ENCODE peak calls at places on chromosomes 12 and 14, in four cellular contexts. P is psoas muscle, N is tibial artery, X is astrocyte. R is an unnamed sample.

GRCh38 chr12:57845478-57846284 is 848 bp downstream of the CTDSP2 start:
- DNase-seq in N (peak; percentile 93), X (no peak), P (peak; percentile 91), R (no peak)

GRCh38 chr12:124992874-124993567 is 424 bp upstream of the BRI3BP start:
- DNase-seq in X (peak; percentile 29), N (no peak), P (no peak), R (no peak)

GRCh38 chr12:95548539-95549391 is 2.5 kb downstream of the USP44 start:
- DNase-seq in N (peak; percentile 72), P (peak; percentile 71), X (no peak), R (no peak)

GRCh38 chr14:100104523-100105300 is 39.5 kb downstream of the EVL start:
- DNase-seq in X (peak; percentile 46), N (peak; percentile 59), P (no peak), R (no peak)

GRCh38 chr12:42584539-42585174 is 4.9 kb downstream of the PRICKLE1 start:
- DNase-seq in P (no peak), X (no peak), N (no peak), R (no peak)

GRCh38 chr14:102568115-102568614 is 24.3 kb upstream of the RCOR1 start:
- DNase-seq in X (no peak), N (no peak), P (no peak), R (no peak)

GRCh38 chr14:105333613-105334364 is 19.2 kb downstream of the PACS2 start:
- DNase-seq in P (no peak), N (no peak), X (no peak), R (no peak)

GRCh38 chr12:73308747-73309146 is 1036.6 kb downstream of the TRHDE start:
- DNase-seq in X (no peak), N (no peak), P (no peak), R (no peak)

GRCh38 chr12:11724888-11725310 is 75.4 kb downstream of the ETV6 start:
- DNase-seq in N (no peak), X (peak; percentile 86), P (no peak), R (no peak)

GRCh38 chr12:49672351-49673181 is 34.6 kb downstream of the FMNL3 start:
- DNase-seq in X (no peak), N (no peak), P (no peak), R (no peak)

GRCh38 chr12:75360920-75361319 is 26.4 kb downstream of the GLIPR1L1 start:
- DNase-seq in X (no peak), P (no peak), N (no peak), R (no peak)

GRCh38 chr12:23887055-23887835 is 62.2 kb downstream of the SOX5 start:
- DNase-seq in X (peak; percentile 51), P (no peak), N (no peak), R (no peak)

GRCh38 chr14:69993326-69993725 is 114.1 kb downstream of the SMOC1 start:
- DNase-seq in N (no peak), P (no peak), X (no peak), R (no peak)

GRCh38 chr14:33280646-33281045 is 342.0 kb downstream of the NPAS3 start:
- DNase-seq in P (no peak), X (peak; percentile 67), N (no peak), R (no peak)

GRCh38 chr12:62933220-62933870 is 1.6 kb downstream of the PPM1H start:
- DNase-seq in X (no peak), N (no peak), P (peak; percentile 56), R (no peak)

GRCh38 chr12:3252416-3252815 is 175.2 kb downstream of the TSPAN9 start:
- DNase-seq in P (peak; percentile 95), N (peak; percentile 98), X (peak; percentile 10), R (peak; percentile 84)

GRCh38 chr12:116881325-116881866 is at the start of gene HRK:
- DNase-seq in P (no peak), N (no peak), X (no peak), R (no peak)

GRCh38 chr14:51304956-51305355 is 64.9 kb downstream of the TMX1 start:
- DNase-seq in N (no peak), P (no peak), X (peak; percentile 99), R (no peak)

GRCh38 chr12:114286145-114286544 is 119.8 kb downstream of the TBX5 start:
- DNase-seq in P (no peak), X (no peak), N (no peak), R (no peak)

GRCh38 chr12:65668981-65669695 is 155.1 kb upstream of the HMGA2 start:
- DNase-seq in P (no peak), N (no peak), X (no peak), R (no peak)

GRCh38 chr14:32571995-32572866 is 243.1 kb downstream of the AKAP6 start:
- DNase-seq in X (no peak), P (no peak), N (no peak), R (no peak)

GRCh38 chr12:6450091-6450868 is 1.6 kb upstream of the TAPBPL start:
- DNase-seq in P (no peak), X (no peak), N (no peak), R (no peak)

GRCh38 chr12:124938606-124939427 is 24.4 kb upstream of the UBC start:
- DNase-seq in P (peak; percentile 81), N (peak; percentile 86), X (peak; percentile 79), R (peak; percentile 28)

GRCh38 chr12:111687255-111687654 is 1.4 kb downstream of the ACAD10 start:
- DNase-seq in P (no peak), N (no peak), X (no peak), R (no peak)

GRCh38 chr12:53793221-53793620 is 41.4 kb upstream of the CISTR start:
- DNase-seq in N (no peak), P (no peak), X (no peak), R (no peak)

GRCh38 chr12:46370380-46370734 is 2.2 kb downstream of the SLC38A2 start:
- DNase-seq in P (no peak), N (no peak), X (no peak), R (no peak)

GRCh38 chr12:94277426-94278000 is 129.1 kb downstream of the PLXNC1 start:
- DNase-seq in X (peak; percentile 20), P (no peak), N (no peak), R (no peak)

GRCh38 chr12:72618764-72619163 is 346.6 kb downstream of the TRHDE start:
- DNase-seq in X (no peak), P (no peak), N (no peak), R (no peak)

GRCh38 chr12:54858562-54858961 is 4.2 kb downstream of the MUCL1 start:
- DNase-seq in X (no peak), P (no peak), N (no peak), R (no peak)

GRCh38 chr12:39692258-39692853 is 72.8 kb upstream of the ABCD2 start:
- DNase-seq in X (peak; percentile 4), N (no peak), P (no peak), R (no peak)

GRCh38 chr14:60653388-60653690 is 4.1 kb upstream of the SIX1 start:
- DNase-seq in X (no peak), N (no peak), P (no peak), R (no peak)

GRCh38 chr14:73741386-73741875 is 27.2 kb upstream of the PNMA1 start:
- DNase-seq in X (peak; percentile 68), P (peak; percentile 80), N (peak; percentile 88), R (no peak)

GRCh38 chr14:98445736-98446135 is 826.3 kb downstream of the BCL11B start:
- DNase-seq in N (no peak), P (no peak), X (no peak), R (no peak)

GRCh38 chr14:29352681-29353080 is 575.0 kb downstream of the PRKD1 start:
- DNase-seq in P (no peak), X (no peak), N (no peak), R (no peak)

GRCh38 chr12:123828871-123829547 is 66.9 kb downstream of the DNAH10 start:
- DNase-seq in N (no peak), X (no peak), P (no peak), R (no peak)

GRCh38 chr12:51631591-51631990 is 40.6 kb downstream of the SCN8A start:
- DNase-seq in X (peak; percentile 78), P (no peak), N (no peak), R (no peak)

GRCh38 chr14:62428429-62429203 is 616.6 kb downstream of the KCNH5 start:
- DNase-seq in N (no peak), P (no peak), X (peak; percentile 80), R (no peak)

DNA sequence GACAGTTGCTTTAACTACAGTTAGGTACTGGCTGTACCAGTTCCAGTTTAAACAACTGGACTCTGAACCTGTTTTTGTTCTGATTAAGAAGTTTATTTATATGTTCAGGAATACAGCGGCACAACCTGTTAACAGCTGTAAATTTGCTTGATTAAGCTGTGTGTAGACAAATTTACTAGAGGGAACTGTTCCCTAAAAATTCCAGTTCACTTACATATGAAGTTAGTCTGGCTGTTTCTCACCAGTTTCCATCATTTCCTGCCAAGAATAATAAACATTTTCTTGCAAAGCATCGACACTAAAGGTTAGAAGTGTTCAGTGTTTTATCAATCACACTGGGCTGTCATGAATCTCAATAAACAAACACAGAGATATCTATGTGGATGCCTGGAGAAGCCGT is 192.1 kb downstream of the RAD51B start:
- DNase-seq in N (no peak), X (peak; percentile 95), P (no peak), R (no peak)
- H3K4me3 ChIP-seq in N (peak overlapping the region; percentile 14), X (no peak overlapping the region), P (no peak overlapping the region), R (peak overlapping the region; percentile 4)

DNA sequence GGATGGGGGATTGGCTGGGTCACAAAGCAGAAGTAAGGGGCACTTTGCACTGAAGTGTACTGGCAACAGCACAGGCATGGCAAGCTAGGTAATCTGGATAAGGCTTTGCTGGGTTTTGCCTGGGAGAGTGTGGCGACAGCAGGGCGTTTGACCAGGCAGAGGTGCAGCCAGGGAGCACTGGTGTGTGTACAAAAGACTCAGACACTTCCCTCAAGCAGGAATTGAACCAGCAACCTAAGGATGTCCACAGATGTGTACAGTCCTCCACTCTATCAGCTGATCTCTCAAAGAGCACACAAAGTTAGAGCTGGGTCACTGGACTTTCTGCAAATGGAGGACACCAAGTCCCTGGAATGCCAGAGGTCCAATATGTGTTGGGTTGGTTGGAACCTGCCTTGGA is 15.4 kb upstream of the RNASE4 start:
- DNase-seq in X (no peak), P (no peak), N (no peak), R (no peak)
- H3K4me3 ChIP-seq in X (no peak overlapping the region), P (no peak overlapping the region), N (no peak overlapping the region), R (no peak overlapping the region)

DNA sequence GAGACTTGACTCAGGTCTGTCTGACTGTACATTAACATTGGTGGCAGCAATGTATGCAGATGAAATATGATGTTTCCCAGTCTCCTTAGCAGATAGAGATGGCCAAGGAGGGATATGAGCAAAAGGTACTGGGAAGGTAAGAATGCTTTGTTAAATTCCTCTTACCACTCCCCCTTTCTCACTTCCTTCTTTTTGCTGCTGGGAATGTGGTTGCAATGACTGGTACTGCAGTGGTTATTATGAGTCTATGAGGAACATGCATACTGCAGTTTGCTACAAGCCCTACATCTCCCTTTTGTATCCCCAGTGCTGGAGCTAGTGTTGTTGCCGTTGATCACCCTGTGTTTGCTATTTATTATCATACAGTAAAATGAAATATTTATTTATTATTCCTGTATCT is 35.9 kb downstream of the ALDH1L2 start:
- DNase-seq in X (no peak), P (no peak), N (no peak), R (no peak)
- H3K4me3 ChIP-seq in X (no peak overlapping the region), P (no peak overlapping the region), N (no peak overlapping the region), R (no peak overlapping the region)

DNA sequence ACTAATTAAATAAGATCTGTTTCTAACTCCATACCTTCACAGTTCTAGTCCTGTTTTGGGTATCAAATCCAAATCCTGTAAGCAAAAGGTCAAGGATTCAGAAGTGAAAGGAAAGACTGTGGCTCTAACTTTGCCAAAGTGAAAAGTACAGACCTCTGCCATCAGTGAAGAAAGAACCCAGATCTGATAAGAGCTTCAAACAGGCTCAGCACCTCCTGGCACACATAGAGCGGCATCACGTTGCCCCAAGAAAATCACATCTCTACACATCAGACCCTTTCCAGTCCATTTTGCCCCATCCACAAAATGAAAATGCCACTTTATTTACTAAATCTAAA is 23.2 kb downstream of the CLIP1 start:
- DNase-seq in X (no peak), P (no peak), N (no peak), R (no peak)
- H3K4me3 ChIP-seq in X (no peak overlapping the region), P (peak overlapping the region; percentile 71), N (peak overlapping the region; percentile 13), R (peak overlapping the region; percentile 56)

R was measured in thoracic aorta.